ENCODE peak calls at places on chromosomes 12 and 14, in four cellular contexts. L, W, Y and A are unnamed samples.

GRCh38 chr12:98456583-98457573 is 58.5 kb upstream of the TMPO start:
- DNase-seq in W (peak), Y (no peak), L (peak), A (no peak)

GRCh38 chr12:24228371-24228770 is 278.9 kb upstream of the SOX5 start:
- DNase-seq in Y (no peak), W (no peak), L (no peak), A (no peak)

GRCh38 chr12:42588308-42588836 is 1.2 kb downstream of the PRICKLE1 start:
- DNase-seq in L (no peak), W (no peak), Y (no peak), A (no peak)

GRCh38 chr14:20365928-20366327 is 22.5 kb downstream of the PARP2 start:
- DNase-seq in L (no peak), W (no peak), Y (no peak), A (no peak)

GRCh38 chr12:26119391-26119981 is 5.4 kb downstream of the BHLHE41 start:
- DNase-seq in L (no peak), W (no peak), Y (peak), A (peak)

GRCh38 chr14:81534510-81535074 is 939 bp upstream of the SEL1L start:
- DNase-seq in W (no peak), Y (no peak), L (no peak), A (no peak)

GRCh38 chr14:88995437-88996198 is 171.2 kb downstream of the TTC8 start:
- DNase-seq in W (no peak), L (no peak), Y (no peak), A (peak)

GRCh38 chr14:54864526-54864925 is 38.1 kb downstream of the GCH1 start:
- DNase-seq in Y (no peak), W (no peak), L (no peak), A (no peak)

GRCh38 chr12:47190905-47191304 is 111.1 kb upstream of the AMIGO2 start:
- DNase-seq in Y (no peak), L (no peak), W (no peak), A (no peak)

GRCh38 chr12:94186461-94187237 is 38.3 kb downstream of the PLXNC1 start:
- DNase-seq in W (peak), L (no peak), Y (no peak), A (no peak)

GRCh38 chr14:51562816-51563215 is 88.9 kb upstream of the FRMD6 start:
- DNase-seq in Y (no peak), W (no peak), L (no peak), A (peak)

GRCh38 chr12:120206228-120206627 is 5.3 kb upstream of the RPLP0 start:
- DNase-seq in W (no peak), Y (no peak), L (no peak), A (no peak)

GRCh38 chr12:52442600-52443061 is 8.5 kb upstream of the KRT75 start:
- DNase-seq in Y (peak), W (no peak), L (no peak), A (peak)

GRCh38 chr12:42382013-42382696 is 56.2 kb downstream of the PPHLN1 start:
- DNase-seq in Y (no peak), W (no peak), L (no peak), A (no peak)

GRCh38 chr12:76085159-76085868 is 829 bp upstream of the NAP1L1 start:
- DNase-seq in L (no peak), Y (no peak), W (no peak), A (peak)

GRCh38 chr12:94644141-94644575 is 6.2 kb downstream of the TMCC3 start:
- DNase-seq in Y (no peak), L (peak), W (no peak), A (peak)

GRCh38 chr12:2856901-2857495 is at the start of gene TEX52:
- DNase-seq in L (no peak), Y (no peak), W (no peak), A (no peak)

GRCh38 chr12:126963825-126964224 is 1303.1 kb upstream of the TMEM132C start:
- DNase-seq in W (no peak), L (no peak), Y (no peak), A (no peak)

GRCh38 chr14:52949711-52950409 is 990 bp downstream of the FERMT2 start:
- DNase-seq in L (no peak), Y (no peak), W (peak), A (peak)

GRCh38 chr14:75554482-75554881 is 23.9 kb upstream of the FLVCR2 start:
- DNase-seq in Y (no peak), W (no peak), L (no peak), A (no peak)

GRCh38 chr14:81351205-81351604 is 48.9 kb downstream of the STON2 start:
- DNase-seq in W (no peak), L (no peak), Y (no peak), A (no peak)

GRCh38 chr12:125794401-125794800 is 729.2 kb downstream of the AACS start:
- DNase-seq in Y (no peak), W (no peak), L (no peak), A (no peak)

GRCh38 chr12:29208935-29209701 is 60.0 kb downstream of the FAR2 start:
- DNase-seq in Y (no peak), W (no peak), L (no peak), A (no peak)

GRCh38 chr14:22159049-22159448 is 430.0 kb downstream of the DAD1 start:
- DNase-seq in Y (no peak), L (no peak), W (no peak), A (no peak)

GRCh38 chr14:56247495-56248087 is 129.4 kb downstream of the PELI2 start:
- DNase-seq in W (no peak), L (no peak), Y (peak), A (peak)

GRCh38 chr12:24814379-24815086 is 134.4 kb downstream of the BCAT1 start:
- DNase-seq in L (no peak), Y (no peak), W (no peak), A (no peak)

GRCh38 chr14:76975865-76976622 is 52.5 kb downstream of the IRF2BPL start:
- DNase-seq in L (no peak), Y (no peak), W (no peak), A (no peak)

GRCh38 chr14:100803694-100804075 is 22.2 kb upstream of the MEG3 start:
- DNase-seq in Y (no peak), L (no peak), W (no peak), A (no peak)

GRCh38 chr14:89661392-89661791 is 244.4 kb upstream of the FOXN3 start:
- DNase-seq in W (no peak), L (peak), Y (no peak), A (no peak)

GRCh38 chr12:54378791-54379400 is 5.6 kb downstream of the ZNF385A start:
- DNase-seq in Y (no peak), L (peak), W (peak), A (no peak)

GRCh38 chr14:37763266-37763665 is 167.8 kb downstream of the TTC6 start:
- DNase-seq in Y (no peak), W (no peak), L (no peak), A (no peak)

GRCh38 chr12:45909041-45909713 is 81.2 kb downstream of the SCAF11 start:
- DNase-seq in W (no peak), L (no peak), Y (no peak), A (no peak)

GRCh38 chr12:123384318-123384993 is 524 bp downstream of the KMT5A start:
- DNase-seq in L (no peak), W (peak), Y (no peak), A (no peak)

GRCh38 chr12:8678661-8679111 is 16.1 kb upstream of the MFAP5 start:
- DNase-seq in L (no peak), W (no peak), Y (no peak), A (peak)

GRCh38 chr12:65355461-65355860 is 77.0 kb downstream of the MSRB3 start:
- DNase-seq in L (no peak), W (no peak), Y (no peak), A (no peak)

GRCh38 chr14:50334211-50334610 is 22.1 kb downstream of the DMAC2L start:
- DNase-seq in Y (no peak), W (no peak), L (no peak), A (no peak)

GRCh38 chr12:47949441-47950341 is 13.7 kb upstream of the TMEM106C start:
- DNase-seq in Y (peak), W (peak), L (peak), A (peak)

GRCh38 chr14:35257809-35258208 is 34.4 kb upstream of the PSMA6 start:
- DNase-seq in Y (no peak), W (no peak), L (no peak), A (peak)

GRCh38 chr12:122081108-122081696 is 2.6 kb downstream of the MLXIP start:
- DNase-seq in W (no peak), L (no peak), Y (no peak), A (peak)

GRCh38 chr12:122082621-122083356 is 4.2 kb downstream of the MLXIP start:
- DNase-seq in Y (no peak), L (no peak), W (no peak), A (no peak)

GRCh38 chr12:122079532-122080081 is 1.1 kb downstream of the MLXIP start:
- DNase-seq in Y (no peak), L (no peak), W (no peak), A (no peak)

GRCh38 chr12:122080149-122081107 is 1.9 kb downstream of the MLXIP start:
- DNase-seq in Y (no peak), W (no peak), L (peak), A (peak)

DNA sequence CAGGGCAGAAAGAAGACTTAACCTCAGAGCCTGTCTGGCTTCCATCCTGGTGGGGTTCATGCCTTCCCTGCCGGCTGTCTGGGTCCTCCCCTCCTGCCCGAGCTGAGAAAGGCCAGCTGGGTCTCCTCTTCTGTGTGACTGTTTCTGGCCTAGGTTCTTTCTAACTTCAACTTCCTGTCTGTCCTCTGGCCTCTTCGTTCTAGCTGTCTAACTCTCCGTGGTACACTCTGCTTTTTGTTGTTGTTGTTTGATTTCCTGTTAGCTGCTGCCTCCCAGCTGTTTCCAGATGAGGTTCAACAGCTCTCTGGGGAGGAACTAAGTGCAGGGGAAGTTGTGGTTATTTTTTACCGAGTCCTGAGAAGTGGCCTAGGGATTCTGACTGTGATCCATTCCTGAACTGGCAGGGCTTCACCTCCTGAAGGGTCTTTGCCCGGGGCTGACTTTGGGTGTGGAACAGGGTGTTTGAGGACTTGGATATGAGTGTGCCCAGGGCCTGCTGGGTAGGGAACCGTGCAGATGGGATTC is 3.2 kb downstream of the MLXIP start:
- DNase-seq in L (peak), Y (no peak), W (peak), A (peak)
- TF ChIP-seq CTCF in L (no peak), Y (no peak), W (no peak), A (no peak)

GRCh38 chr14:59631237-59631636 is 54.6 kb upstream of the CCDC175 start:
- DNase-seq in W (no peak), L (no peak), Y (no peak), A (no peak)
- TF ChIP-seq CTCF in W (no peak), L (peak), Y (no peak), A (peak)

DNA sequence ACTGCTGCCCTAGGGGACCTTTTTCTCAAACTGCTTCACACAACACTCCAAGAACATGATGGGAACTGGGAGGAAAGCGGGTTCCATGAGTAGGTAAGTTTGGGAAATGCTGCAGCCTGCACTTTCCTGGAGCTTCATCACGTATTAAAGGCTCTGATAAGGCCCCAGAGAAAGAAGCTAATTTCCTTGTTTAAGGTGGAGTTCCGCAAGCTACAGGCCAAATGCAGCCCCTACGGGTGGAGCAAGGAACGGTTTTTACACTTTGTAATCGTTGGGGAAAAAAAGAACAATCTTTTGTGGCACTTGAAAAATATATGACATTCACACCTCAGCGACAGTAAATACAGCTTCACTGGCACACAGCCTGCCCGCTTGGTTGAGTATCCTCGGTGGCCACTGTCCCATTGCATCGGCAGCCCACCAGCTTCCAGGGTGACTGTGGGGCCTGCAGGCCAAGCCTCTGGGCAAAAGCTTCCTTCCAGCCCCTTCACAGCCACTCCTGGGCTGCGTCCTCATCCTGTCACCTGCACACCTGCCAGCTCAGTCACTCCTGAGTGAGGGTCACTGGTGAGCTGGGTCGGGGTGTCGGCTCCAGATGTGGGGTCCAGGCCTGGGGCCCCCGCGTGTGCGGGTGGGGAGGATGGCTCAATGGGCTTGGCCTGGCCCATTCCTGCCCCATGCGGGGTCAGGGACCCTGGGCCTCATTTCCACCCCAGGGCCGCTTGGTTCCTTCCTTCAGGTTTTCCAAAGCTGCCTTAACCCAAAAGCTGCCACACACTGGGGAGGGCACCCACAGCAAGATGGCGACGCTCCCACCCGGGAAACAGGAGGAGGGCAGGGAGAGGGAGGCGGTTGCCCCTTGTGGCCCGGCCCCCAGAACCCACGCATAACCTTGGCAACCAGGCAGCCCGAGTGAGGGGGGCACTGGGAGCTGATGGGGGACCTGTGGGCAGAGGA is 2.4 kb downstream of the AMN start:
- DNase-seq in W (no peak), L (no peak), Y (no peak), A (no peak)
- TF ChIP-seq CTCF in W (no peak), L (no peak), Y (no peak), A (peak)

DNA sequence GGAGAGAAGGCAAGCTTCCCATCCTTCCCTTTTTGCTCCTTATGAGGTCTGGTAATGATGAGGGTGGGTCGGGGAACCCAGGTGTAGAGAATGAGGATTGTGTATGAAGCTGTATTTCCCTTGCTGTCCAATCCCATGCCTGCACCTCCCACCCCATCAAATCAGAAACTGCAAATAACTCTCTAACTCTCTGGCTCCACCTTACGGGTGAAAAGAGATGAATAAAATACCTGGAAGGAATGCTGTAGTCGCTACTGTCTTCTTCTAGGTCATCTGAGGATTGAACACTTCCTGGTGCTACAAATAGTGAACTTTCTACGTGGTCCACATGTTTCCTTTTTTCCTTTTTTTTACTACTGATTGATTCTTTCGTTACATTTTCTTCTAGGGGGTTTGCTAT is 38.9 kb upstream of the DICER1 start:
- DNase-seq in L (no peak), W (no peak), Y (peak), A (no peak)
- TF ChIP-seq CTCF in L (peak), W (no peak), Y (peak), A (peak)